ENCODE peak calls at places on chromosomes 12 and 14, in eight cellular contexts. F is cardiac muscle cell, V is fibroblast of mammary gland, I is adrenal gland, Z is heart left ventricle, K is endothelial cell of umbilical vein, C is gastrocnemius medialis, T is MM.1S. O is an unnamed sample.

GRCh38 chr14:35234007-35234406 is 58.2 kb upstream of the PSMA6 start:
- DNase-seq in F (peak), V (peak), I (no peak), Z (no peak), K (no peak), C (no peak), T (no peak), O (no peak)

GRCh38 chr12:130832561-130833209 is 6.4 kb downstream of the STX2 start:
- DNase-seq in F (peak), V (peak), I (peak), Z (no peak), K (no peak), C (peak), T (no peak), O (no peak)

GRCh38 chr12:93115646-93116045 is 186.6 kb upstream of the EEA1 start:
- DNase-seq in F (peak), V (peak), I (no peak), Z (peak), K (peak), C (peak), T (no peak), O (no peak)

GRCh38 chr14:93269341-93270068 is 62.4 kb downstream of the UBR7 start:
- DNase-seq in F (peak), V (peak), I (no peak), Z (no peak), K (no peak), C (peak), T (no peak), O (no peak)

GRCh38 chr12:8692573-8692972 is 5.2 kb upstream of the RIMKLB start:
- DNase-seq in F (peak), V (peak), I (no peak), Z (no peak), K (peak), C (no peak), T (no peak), O (no peak)

GRCh38 chr14:35879141-35879648 is 53.1 kb downstream of the BRMS1L start:
- DNase-seq in F (peak), V (peak), I (no peak), Z (no peak), K (no peak), C (no peak), T (no peak), O (no peak)

GRCh38 chr12:14614704-14615121 is 47.0 kb upstream of the PLBD1 start:
- DNase-seq in F (no peak), V (no peak), I (no peak), Z (no peak), K (no peak), C (no peak), T (peak), O (no peak)

GRCh38 chr12:121167232-121167820 is 34.6 kb downstream of the P2RX7 start:
- DNase-seq in F (peak), V (peak), I (no peak), Z (no peak), K (no peak), C (peak), T (no peak), O (no peak)

GRCh38 chr12:5588231-5588995 is 156.5 kb downstream of the NTF3 start:
- DNase-seq in F (peak), V (no peak), I (no peak), Z (no peak), K (no peak), C (no peak), T (no peak), O (no peak)

GRCh38 chr14:58082491-58083098 is 69.4 kb downstream of the ARMH4 start:
- DNase-seq in F (peak), V (peak), I (peak), Z (no peak), K (peak), C (no peak), T (no peak), O (peak)

GRCh38 chr12:107310621-107311020 is 217.3 kb upstream of the CRY1 start:
- DNase-seq in F (no peak), V (no peak), I (no peak), Z (no peak), K (no peak), C (no peak), T (no peak), O (no peak)

GRCh38 chr14:85474431-85474830 is 55.5 kb upstream of the FLRT2 start:
- DNase-seq in F (peak), V (no peak), I (no peak), Z (no peak), K (no peak), C (no peak), T (no peak), O (no peak)

GRCh38 chr14:104822821-104823615 is 22.1 kb downstream of the ZBTB42 start:
- DNase-seq in F (no peak), V (no peak), I (no peak), Z (no peak), K (no peak), C (no peak), T (no peak), O (no peak)

GRCh38 chr14:95523051-95523817 is 6.8 kb upstream of the SYNE3 start:
- DNase-seq in F (peak), V (no peak), I (no peak), Z (no peak), K (no peak), C (no peak), T (no peak), O (no peak)

GRCh38 chr14:103538291-103539055 is 9.5 kb downstream of the TRMT61A start:
- DNase-seq in F (no peak), V (no peak), I (peak), Z (peak), K (no peak), C (no peak), T (no peak), O (no peak)

GRCh38 chr12:101697930-101698781 is 716 bp downstream of the CHPT1 start:
- DNase-seq in F (peak), V (peak), I (peak), Z (peak), K (peak), C (peak), T (peak), O (no peak)

GRCh38 chr12:101695698-101696097 is 1.7 kb upstream of the CHPT1 start:
- DNase-seq in F (no peak), V (peak), I (no peak), Z (no peak), K (no peak), C (no peak), T (no peak), O (no peak)

GRCh38 chr12:101698782-101699347 is 1.4 kb downstream of the CHPT1 start:
- DNase-seq in F (peak), V (peak), I (no peak), Z (no peak), K (no peak), C (peak), T (no peak), O (no peak)

GRCh38 chr12:101696477-101697196 is 803 bp upstream of the CHPT1 start:
- DNase-seq in F (peak), V (peak), I (peak), Z (peak), K (no peak), C (peak), T (peak), O (no peak)

DNA sequence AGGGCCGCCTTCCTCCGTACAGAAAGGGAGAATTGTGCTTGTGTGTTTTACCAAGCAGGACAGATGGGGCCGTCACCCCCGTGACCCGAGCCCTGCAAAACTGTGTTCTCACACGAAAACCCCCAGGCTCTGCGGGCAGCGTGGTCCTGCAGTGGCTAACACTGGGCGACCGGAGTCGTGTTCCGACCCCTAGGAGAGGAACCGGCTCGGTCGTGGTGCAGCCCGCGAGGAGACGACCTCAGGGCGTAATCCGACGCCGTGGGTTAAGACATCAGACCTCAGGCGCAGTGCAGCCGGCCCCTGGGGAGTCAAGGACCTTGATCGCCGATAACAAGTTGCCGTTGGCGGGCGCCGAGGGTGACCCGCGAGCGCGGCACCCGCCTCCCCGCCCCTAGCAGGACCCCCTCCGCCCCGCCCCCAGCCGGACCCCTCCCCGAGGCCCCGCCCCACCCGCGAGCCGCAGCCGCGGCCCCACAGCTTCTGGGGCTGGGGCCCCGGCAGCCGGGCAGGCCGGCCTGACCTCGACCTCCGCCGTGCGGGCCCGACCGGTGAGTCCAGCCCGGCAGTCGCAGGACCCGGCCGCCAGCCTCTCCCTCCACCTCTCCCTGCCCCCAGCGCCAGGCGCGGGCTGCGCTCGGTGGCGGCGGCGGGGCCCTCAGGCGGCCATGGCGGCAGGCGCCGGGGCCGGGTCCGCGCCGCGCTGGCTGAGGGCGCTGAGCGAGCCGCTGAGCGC is at the start of gene CHPT1:
- DNase-seq in F (peak), V (peak), I (peak), Z (peak), K (peak), C (peak), T (peak), O (no peak)
- TF ChIP-seq CTCF in F (no peak), V (no peak), I (peak), Z (no peak), K (no peak), C (no peak), T (no peak), O (no peak)

DNA sequence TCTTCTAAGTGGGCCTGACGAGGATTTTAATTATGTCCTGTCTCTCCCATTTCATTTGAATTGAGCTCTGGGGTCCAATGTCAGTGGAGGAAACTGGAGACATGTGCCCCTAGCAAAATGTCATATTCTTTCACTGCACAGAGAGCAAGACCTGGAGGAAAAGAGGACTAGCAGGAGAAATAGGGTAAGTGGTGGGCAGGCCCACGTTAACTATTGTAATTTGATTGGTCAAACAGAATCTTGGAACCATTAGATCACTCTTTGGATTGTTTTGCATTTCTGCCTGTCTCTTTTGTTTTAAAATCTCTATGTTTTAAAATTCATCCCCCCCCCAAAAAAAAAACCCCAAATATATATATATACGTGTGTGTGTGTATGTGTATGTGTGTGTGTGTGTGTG is 113.9 kb upstream of the PELI2 start:
- DNase-seq in F (no peak), V (peak), I (no peak), Z (no peak), K (no peak), C (no peak), T (no peak), O (no peak)
- H3K4me3 ChIP-seq in F (no peak), V (no peak), I (no peak), Z (no peak), K (no peak), C (no peak), T (no peak), O (no peak)

GRCh38 chr14:90522585-90523191 is 125.9 kb downstream of the CALM1 start:
- DNase-seq in F (peak), V (peak), I (peak), Z (peak), K (no peak), C (peak), T (no peak), O (peak)

GRCh38 chr14:90521121-90521929 is 124.5 kb downstream of the CALM1 start:
- DNase-seq in F (peak), V (no peak), I (peak), Z (peak), K (no peak), C (no peak), T (no peak), O (peak)

GRCh38 chr14:90521930-90522483 is 125.2 kb downstream of the CALM1 start:
- DNase-seq in F (no peak), V (no peak), I (no peak), Z (peak), K (no peak), C (no peak), T (no peak), O (no peak)

GRCh38 chr14:90523544-90523943 is 126.7 kb downstream of the CALM1 start:
- DNase-seq in F (peak), V (peak), I (no peak), Z (peak), K (no peak), C (no peak), T (no peak), O (peak)

GRCh38 chr14:90523961-90524875 is 127.4 kb downstream of the CALM1 start:
- DNase-seq in F (no peak), V (no peak), I (no peak), Z (peak), K (no peak), C (no peak), T (no peak), O (no peak)
- TF ChIP-seq CTCF in F (no peak), V (no peak), I (no peak), Z (no peak), K (no peak), C (no peak), T (no peak), O (no peak)

GRCh38 chr14:51317373-51317772 is 77.3 kb downstream of the TMX1 start:
- DNase-seq in F (no peak), V (no peak), I (no peak), Z (no peak), K (no peak), C (no peak), T (no peak), O (no peak)

GRCh38 chr14:51321036-51321435 is 81.0 kb downstream of the TMX1 start:
- DNase-seq in F (no peak), V (no peak), I (no peak), Z (no peak), K (peak), C (no peak), T (no peak), O (no peak)

GRCh38 chr14:51323492-51323891 is 83.4 kb downstream of the TMX1 start:
- DNase-seq in F (no peak), V (no peak), I (no peak), Z (no peak), K (no peak), C (no peak), T (no peak), O (no peak)

GRCh38 chr14:51318777-51319176 is 78.7 kb downstream of the TMX1 start:
- DNase-seq in F (no peak), V (no peak), I (no peak), Z (no peak), K (peak), C (no peak), T (no peak), O (no peak)

GRCh38 chr14:51319181-51319597 is 79.1 kb downstream of the TMX1 start:
- DNase-seq in F (no peak), V (no peak), I (no peak), Z (no peak), K (no peak), C (no peak), T (no peak), O (no peak)
- H3K4me3 ChIP-seq in F (no peak), V (no peak), I (no peak), Z (no peak), K (no peak), C (no peak), T (no peak), O (no peak)

GRCh38 chr12:2739832-2740641 is 54.7 kb upstream of the FKBP4 start:
- DNase-seq in F (peak), V (peak), I (no peak), Z (no peak), K (peak), C (no peak), T (no peak), O (peak)
- TF ChIP-seq CTCF in F (peak), V (peak), I (peak), Z (peak), K (peak), C (no peak), T (peak), O (peak)

DNA sequence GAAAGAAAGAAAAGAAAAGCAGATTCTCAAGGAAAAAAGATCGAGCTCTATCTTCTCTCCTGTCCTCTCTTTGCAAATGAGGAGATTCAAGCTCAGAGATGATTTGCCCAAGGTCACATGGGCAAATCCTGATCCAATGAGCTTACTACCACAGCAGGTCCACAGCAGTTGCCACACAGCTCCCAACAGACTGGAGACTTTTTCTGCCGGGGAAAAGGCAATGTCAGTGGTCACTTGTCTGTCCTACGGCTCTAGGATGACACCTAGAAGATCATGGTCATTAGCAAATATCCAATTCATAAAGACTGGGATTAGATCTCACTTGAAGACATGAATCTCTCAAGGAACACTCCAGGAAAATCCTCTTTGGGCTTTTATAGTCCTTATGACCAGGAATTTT is 58.8 kb downstream of the TTC7B start:
- DNase-seq in F (no peak), V (no peak), I (no peak), Z (no peak), K (no peak), C (peak), T (no peak), O (no peak)
- H3K4me3 ChIP-seq in F (no peak), V (no peak), I (no peak), Z (no peak), K (no peak), C (peak), T (no peak), O (no peak)

O was measured in astrocyte of the cerebellum.